ENCODE peak calls at places on chromosomes 1 and 21, in five cellular contexts. T is fibroblast of mammary gland, M is MCF 10A, B is Calu3, W is AG04450. S is an unnamed sample.
A peak's percentile ranks its signal among the peaks of the same experiment; 100 is the strongest.

GRCh38 chr1:63317007-63317813 is 5.2 kb upstream of the FOXD3 start:
- DNase-seq in M (peak; percentile 65), T (peak; percentile 63), W (no peak), B (peak; percentile 95), S (peak; percentile 79)

GRCh38 chr1:6205849-6206845 is at the start of gene RNF207:
- DNase-seq in M (peak; percentile 72), B (peak; percentile 89), T (peak; percentile 41), W (no peak), S (peak; percentile 85)

GRCh38 chr1:6484826-6485139 is 6.7 kb downstream of the PLEKHG5 start:
- DNase-seq in W (no peak), T (no peak), B (no peak), M (no peak), S (no peak)

GRCh38 chr1:5424802-5425201 is 567.4 kb downstream of the NPHP4 start:
- DNase-seq in T (no peak), M (peak; percentile 87), B (no peak), W (no peak), S (no peak)

GRCh38 chr1:89855413-89856123 is 34.7 kb downstream of the LRRC8D start:
- DNase-seq in W (no peak), M (peak; percentile 39), T (peak; percentile 56), B (no peak), S (no peak)

GRCh38 chr1:30790850-30791778 is 33.5 kb upstream of the LAPTM5 start:
- DNase-seq in B (no peak), W (no peak), T (no peak), M (no peak), S (no peak)

GRCh38 chr1:19067912-19068638 is 111.6 kb upstream of the IFFO2 start:
- DNase-seq in T (no peak), B (no peak), W (no peak), M (no peak), S (no peak)

GRCh38 chr1:81760487-81761097 is 40.1 kb upstream of the ADGRL2 start:
- DNase-seq in M (peak; percentile 29), T (peak; percentile 58), B (no peak), W (peak; percentile 3), S (no peak)

GRCh38 chr1:32609180-32609579 is 41.2 kb downstream of the ZBTB8OS start:
- DNase-seq in M (no peak), T (no peak), B (no peak), W (no peak), S (no peak)

GRCh38 chr1:89540406-89540970 is 15.9 kb downstream of the LRRC8B start:
- DNase-seq in W (no peak), M (no peak), B (no peak), T (no peak), S (no peak)

GRCh38 chr1:203324103-203325003 is 19.0 kb downstream of the BTG2 start:
- DNase-seq in W (no peak), M (no peak), T (no peak), B (no peak), S (no peak)

GRCh38 chr21:41611966-41612606 is 104.1 kb upstream of the TMPRSS2 start:
- DNase-seq in T (peak; percentile 47), W (no peak), M (peak; percentile 80), B (peak; percentile 61), S (no peak)
- TF ChIP-seq CTCF in T (peak; percentile 23), W (peak; percentile 22), M (peak; percentile 28), B (peak; percentile 29), S (no peak)

GRCh38 chr1:234188454-234188792 is 184.8 kb upstream of the COA6 start:
- DNase-seq in T (no peak), B (peak; percentile 18), M (peak; percentile 59), W (no peak), S (no peak)
- TF ChIP-seq CTCF in T (no peak), B (no peak), M (peak; percentile 33), W (peak; percentile 5), S (peak; percentile 53)

GRCh38 chr1:35298464-35298863 is 30.0 kb downstream of the ZMYM4 start:
- DNase-seq in W (no peak), M (peak; percentile 39), T (peak; percentile 50), B (peak; percentile 22), S (no peak)
- TF ChIP-seq CTCF in W (peak; percentile 53), M (peak; percentile 23), T (peak; percentile 46), B (no peak), S (peak; percentile 33)

GRCh38 chr21:44455524-44456206 is 355 bp downstream of the LRRC3 start:
- DNase-seq in M (no peak), B (peak; percentile 49), T (peak; percentile 33), W (no peak), S (peak; percentile 72)
- TF ChIP-seq CTCF in M (no peak), B (no peak), T (no peak), W (no peak), S (peak; percentile 5)

DNA sequence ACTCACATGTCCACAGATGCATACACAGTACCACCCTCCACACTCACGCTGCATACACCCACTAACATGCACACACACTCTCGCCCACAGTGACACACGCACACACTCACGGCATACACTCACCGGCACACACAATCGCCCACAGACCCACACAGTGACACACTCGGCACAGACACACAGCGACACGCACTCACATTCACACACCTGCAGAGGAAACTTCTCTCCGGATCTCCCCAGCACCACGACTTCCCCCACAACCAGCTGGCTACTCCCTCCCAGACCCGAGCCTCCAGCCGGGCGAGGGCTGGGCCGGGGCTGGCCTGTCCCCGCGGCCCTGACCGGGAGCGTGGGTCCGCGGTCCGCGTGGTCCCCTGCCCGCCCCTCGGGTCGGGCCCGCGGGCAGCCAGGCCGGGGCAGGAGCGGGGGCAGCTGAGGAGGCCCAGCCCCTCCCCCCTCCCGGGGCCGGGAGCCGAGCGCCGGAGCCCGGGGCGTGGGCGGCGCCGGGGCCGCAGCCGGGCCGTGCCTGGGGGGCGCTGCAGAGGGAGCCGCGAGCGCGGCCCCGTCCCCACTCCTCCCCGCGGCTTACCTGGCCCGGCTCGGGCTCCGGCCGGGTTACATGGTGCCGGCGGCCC is 469 bp downstream of the DLGAP3 start:
- DNase-seq in W (no peak), B (no peak), T (no peak), M (no peak), S (no peak)
- TF ChIP-seq CTCF in W (no peak), B (no peak), T (no peak), M (no peak), S (no peak)

DNA sequence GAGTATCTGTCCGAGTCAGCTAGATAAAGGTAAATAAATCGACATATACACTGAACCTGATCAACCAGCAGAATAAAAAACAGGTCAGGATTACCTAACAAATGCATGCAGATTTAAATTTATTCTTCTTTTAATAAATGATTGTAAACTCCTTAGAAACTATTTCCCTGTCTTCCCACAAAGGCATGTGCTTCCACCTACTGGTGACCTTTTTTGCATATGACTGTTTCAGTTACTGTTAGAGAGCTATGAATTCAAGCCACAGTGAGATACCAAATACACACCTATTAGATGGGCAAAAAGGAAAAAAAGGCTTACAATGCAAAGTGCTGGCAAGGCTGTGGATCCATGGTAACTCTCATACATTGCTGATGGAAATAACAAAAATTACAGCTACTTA is 957.4 kb upstream of the NCAM2 start:
- DNase-seq in B (no peak), M (peak; percentile 21), T (no peak), W (no peak), S (no peak)
- TF ChIP-seq CTCF in B (no peak), M (peak; percentile 40), T (no peak), W (no peak), S (peak; percentile 53)

DNA sequence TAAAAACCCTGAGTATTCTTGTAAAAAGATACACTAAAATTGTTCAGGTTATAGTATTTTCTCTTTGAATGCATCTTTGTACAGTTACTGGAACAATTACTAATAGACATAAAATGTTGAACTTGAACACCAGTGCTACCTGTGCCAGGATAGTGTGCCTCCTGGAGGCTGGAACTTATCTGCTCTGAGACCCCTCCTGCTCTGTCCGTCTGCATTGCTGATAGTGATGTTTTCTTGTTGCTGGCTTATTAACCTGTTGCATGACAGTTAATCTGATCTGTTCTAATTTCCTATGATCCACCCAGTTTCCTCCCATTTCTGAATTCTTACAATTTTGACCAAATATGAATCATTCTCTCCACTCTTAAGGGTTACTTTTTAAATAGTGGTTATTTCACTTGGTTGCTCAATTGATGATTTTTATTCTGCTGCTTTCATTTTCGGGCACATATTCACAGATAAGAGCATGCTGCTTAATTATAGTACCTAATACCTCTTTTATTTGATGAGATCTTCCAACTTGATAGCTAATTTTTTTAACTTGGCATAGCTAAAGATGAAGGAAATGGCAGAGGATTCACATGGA is 101.4 kb downstream of the CC2D1B start:
- DNase-seq in M (no peak), W (no peak), T (peak; percentile 18), B (no peak), S (no peak)
- TF ChIP-seq CTCF in M (no peak), W (peak; percentile 10), T (peak; percentile 29), B (no peak), S (no peak)

DNA sequence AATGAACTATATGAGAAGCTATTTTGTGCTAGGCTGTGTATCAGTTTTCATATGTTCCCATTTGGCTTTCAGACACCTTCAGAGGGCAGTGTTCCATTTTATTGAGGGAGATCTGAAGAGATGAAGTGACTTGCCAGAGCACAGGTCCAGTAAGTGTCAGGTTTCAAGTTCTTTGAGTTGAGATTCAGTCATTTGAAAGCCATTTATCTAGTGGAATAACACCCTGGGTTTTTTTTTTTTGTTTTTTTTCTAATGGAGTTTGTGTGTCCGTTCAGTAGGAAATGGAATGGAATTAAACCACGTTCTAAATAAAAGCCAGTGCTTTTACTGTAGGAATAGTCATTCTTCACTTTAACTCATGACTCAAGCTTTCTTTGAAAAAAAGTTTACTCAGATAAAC is 652.9 kb upstream of the USP24 start:
- DNase-seq in W (no peak), M (peak; percentile 32), B (no peak), T (peak; percentile 60), S (no peak)
- TF ChIP-seq CTCF in W (peak; percentile 15), M (no peak), B (no peak), T (no peak), S (no peak)

S was measured in type B pancreatic cell.